ENCODE peak calls at places on chromosomes 1 and 21, in five cellular contexts. C is amygdala; G is activated T-helper 1 cell treated with anti-CD3 and anti-CD28 coated beads, Interleukin-2, amount 50 U/mL, for 16 hours; T is T-helper 22 cell; M is GM04503. I is an unnamed sample.

GRCh38 chr1:6579374-6580118 is at the start of gene ZBTB48:
- DNase-seq in C (peak), G (peak), T (peak), M (peak), I (peak)

GRCh38 chr21:16587141-16587570 is 857.4 kb downstream of the USP25 start:
- DNase-seq in C (peak), G (no peak), T (no peak), M (no peak), I (peak)

GRCh38 chr1:166933633-166934032 is 41.7 kb downstream of the ILDR2 start:
- DNase-seq in C (no peak), G (no peak), T (no peak), M (no peak), I (no peak)

GRCh38 chr21:46301759-46302158 is 15.6 kb downstream of the YBEY start:
- DNase-seq in C (no peak), G (no peak), T (no peak), M (no peak), I (no peak)

GRCh38 chr1:18481190-18481920 is 625 bp downstream of the KLHDC7A start:
- DNase-seq in C (no peak), G (no peak), T (no peak), M (no peak), I (no peak)

GRCh38 chr1:6208723-6209660 is 3.1 kb downstream of the RNF207 start:
- DNase-seq in C (peak), G (no peak), T (no peak), M (no peak), I (no peak)

GRCh38 chr1:22592919-22593790 is 29.9 kb downstream of the EPHA8 start:
- DNase-seq in C (no peak), G (no peak), T (no peak), M (no peak), I (no peak)

GRCh38 chr1:87325982-87326738 is 2.5 kb upstream of the LMO4 start:
- DNase-seq in C (no peak), G (no peak), T (no peak), M (no peak), I (no peak)

GRCh38 chr1:146039844-146040194 is 18.3 kb upstream of the HJV start:
- DNase-seq in C (no peak), G (no peak), T (no peak), M (no peak), I (no peak)

GRCh38 chr1:9009438-9010366 is 16.5 kb downstream of the SLC2A7 start:
- DNase-seq in C (no peak), G (no peak), T (no peak), M (no peak), I (no peak)

GRCh38 chr1:159200759-159201158 is 3.9 kb upstream of the ACKR1 start:
- DNase-seq in C (no peak), G (no peak), T (no peak), M (no peak), I (no peak)

GRCh38 chr1:201552941-201553341 is 14.0 kb downstream of the NAV1 start:
- DNase-seq in C (no peak), G (no peak), T (no peak), M (no peak), I (no peak)

GRCh38 chr1:62912028-62912638 is 128.2 kb downstream of the ATG4C start:
- DNase-seq in C (no peak), G (no peak), T (no peak), M (no peak), I (no peak)

GRCh38 chr1:40120128-40120527 is 23.1 kb upstream of the PPT1 start:
- DNase-seq in C (no peak), G (no peak), T (no peak), M (no peak), I (no peak)

GRCh38 chr1:243742814-243743213 is 107.2 kb downstream of the AKT3 start:
- DNase-seq in C (no peak), G (no peak), T (no peak), M (peak), I (no peak)